ENCODE peak calls at places on chromosomes 1 and 21, in ten cellular contexts. W is psoas muscle; E is CD4-positive, alpha-beta memory T cell; Q is endothelial cell of umbilical vein; D is aorta; C is K562; T is choroid plexus epithelial cell; M is adrenal gland; G is right cardiac atrium; J is dorsolateral prefrontal cortex. O is an unnamed sample.

GRCh38 chr1:33122483-33123170 is 41.7 kb downstream of the AZIN2 start:
- DNase-seq in J (no peak), D (no peak), E (no peak), W (no peak), T (no peak), M (no peak), Q (no peak), C (no peak), G (no peak), O (no peak)

GRCh38 chr1:22500058-22500457 is 48.4 kb downstream of the ZBTB40 start:
- DNase-seq in Q (no peak), G (no peak), T (peak), M (no peak), J (no peak), E (no peak), W (no peak), D (no peak), C (no peak), O (no peak)

GRCh38 chr1:219959540-219960208 is 31.3 kb upstream of the SLC30A10 start:
- DNase-seq in C (no peak), J (no peak), T (no peak), Q (no peak), M (no peak), E (no peak), G (no peak), D (no peak), W (no peak), O (peak)

GRCh38 chr1:213571843-213572242 is 415.9 kb upstream of the PROX1 start:
- DNase-seq in M (no peak), D (no peak), C (no peak), G (no peak), W (no peak), T (no peak), J (no peak), Q (no peak), E (no peak), O (no peak)

GRCh38 chr1:21293537-21294265 is 3.4 kb upstream of the ECE1 start:
- DNase-seq in T (no peak), J (no peak), M (no peak), D (no peak), C (no peak), W (no peak), G (no peak), E (peak), Q (no peak), O (no peak)

GRCh38 chr21:42002421-42002958 is 7.7 kb downstream of the ZBTB21 start:
- DNase-seq in E (peak), M (peak), T (peak), Q (no peak), G (no peak), D (no peak), C (no peak), J (no peak), W (no peak), O (no peak)

GRCh38 chr1:109791495-109792040 is 27.8 kb upstream of the EPS8L3 start:
- DNase-seq in J (no peak), W (peak), E (no peak), Q (no peak), D (peak), C (no peak), M (peak), G (no peak), T (no peak), O (no peak)

GRCh38 chr1:8394456-8395321 is 76.8 kb downstream of the SLC45A1 start:
- DNase-seq in C (no peak), M (no peak), E (no peak), D (no peak), J (no peak), W (no peak), G (no peak), Q (peak), T (peak), O (no peak)

GRCh38 chr1:201183209-201183608 is 7.4 kb upstream of the IGFN1 start:
- DNase-seq in E (no peak), T (no peak), J (no peak), D (no peak), W (no peak), C (no peak), G (no peak), Q (no peak), M (no peak), O (no peak)

GRCh38 chr1:2137257-2138121 is 57.1 kb downstream of the FAAP20 start:
- DNase-seq in E (no peak), M (no peak), T (no peak), J (no peak), C (no peak), D (peak), G (no peak), W (no peak), Q (no peak), O (no peak)

GRCh38 chr1:98546319-98546718 is 115.2 kb upstream of the SNX7 start:
- DNase-seq in D (no peak), Q (no peak), T (no peak), E (no peak), G (no peak), M (no peak), C (no peak), W (no peak), J (no peak), O (no peak)

GRCh38 chr1:174703309-174703708 is 255.5 kb downstream of the GPR52 start:
- DNase-seq in C (no peak), Q (no peak), M (no peak), J (no peak), T (no peak), E (no peak), D (no peak), W (no peak), G (no peak), O (no peak)

GRCh38 chr21:45983981-45984551 is 2.5 kb downstream of the COL6A1 start:
- DNase-seq in Q (no peak), G (peak), C (no peak), D (peak), M (no peak), T (no peak), W (peak), J (peak), E (no peak), O (no peak)

GRCh38 chr1:95226781-95227660 is 7.0 kb upstream of the RWDD3 start:
- DNase-seq in T (no peak), Q (no peak), W (no peak), C (no peak), M (no peak), J (no peak), E (no peak), D (no peak), G (no peak), O (no peak)

GRCh38 chr1:91948097-91948496 is 1.1 kb upstream of the BRDT start:
- DNase-seq in E (no peak), M (no peak), J (no peak), T (no peak), G (no peak), Q (no peak), W (no peak), D (no peak), C (no peak), O (no peak)

GRCh38 chr1:233998926-233999325 is 94.5 kb downstream of the SLC35F3 start:
- DNase-seq in J (no peak), M (no peak), D (no peak), E (no peak), W (no peak), C (no peak), Q (no peak), G (no peak), T (no peak), O (peak)

GRCh38 chr1:94209425-94209824 is 28.0 kb downstream of the ARHGAP29 start:
- DNase-seq in Q (no peak), J (no peak), M (no peak), W (no peak), D (no peak), E (no peak), C (no peak), G (no peak), T (peak), O (no peak)

GRCh38 chr1:231383159-231383855 is 38.8 kb downstream of the EGLN1 start:
- DNase-seq in G (no peak), C (no peak), J (no peak), D (no peak), E (no peak), M (no peak), T (no peak), W (peak), Q (no peak), O (no peak)

GRCh38 chr1:36387141-36387949 is 1.6 kb upstream of the STK40 start:
- DNase-seq in Q (no peak), G (peak), C (no peak), D (peak), J (no peak), M (no peak), E (no peak), W (no peak), T (peak), O (peak)

GRCh38 chr1:65255088-65256050 is 54.0 kb upstream of the DNAJC6 start:
- DNase-seq in G (no peak), W (no peak), T (peak), D (no peak), M (no peak), E (no peak), J (peak), C (peak), Q (peak), O (no peak)

GRCh38 chr1:25757846-25758185 is 42.2 kb upstream of the SELENON start:
- DNase-seq in J (no peak), T (no peak), C (no peak), G (no peak), W (no peak), E (no peak), D (no peak), M (no peak), Q (no peak), O (no peak)

GRCh38 chr1:203702130-203702577 is 62.8 kb upstream of the LAX1 start:
- DNase-seq in T (peak), M (peak), W (peak), C (peak), G (peak), Q (peak), E (peak), J (peak), D (no peak), O (peak)

GRCh38 chr1:21254335-21254951 is 35.8 kb downstream of the ECE1 start:
- DNase-seq in Q (peak), W (peak), C (no peak), M (peak), J (peak), T (peak), G (peak), D (peak), E (no peak), O (peak)

GRCh38 chr1:56362994-56363770 is 216.2 kb downstream of the PLPP3 start:
- DNase-seq in E (no peak), D (no peak), J (no peak), C (no peak), W (no peak), Q (peak), T (no peak), G (no peak), M (no peak), O (no peak)

GRCh38 chr1:35939484-35939883 is 8.6 kb downstream of the AGO3 start:
- DNase-seq in M (no peak), G (no peak), T (no peak), E (no peak), J (no peak), C (no peak), D (no peak), Q (no peak), W (no peak), O (no peak)

GRCh38 chr1:8170059-8170835 is 144.1 kb upstream of the ERRFI1 start:
- DNase-seq in E (no peak), J (peak), D (peak), W (peak), Q (no peak), M (no peak), G (no peak), C (no peak), T (no peak), O (no peak)

GRCh38 chr1:117616356-117616755 is 10.5 kb downstream of the TENT5C start:
- DNase-seq in T (no peak), M (no peak), G (no peak), W (no peak), D (no peak), J (no peak), E (no peak), C (no peak), Q (no peak), O (no peak)

GRCh38 chr1:4978660-4979390 is 324.4 kb downstream of the AJAP1 start:
- DNase-seq in G (no peak), Q (no peak), M (peak), W (no peak), C (no peak), E (no peak), J (no peak), T (no peak), D (peak), O (no peak)

GRCh38 chr1:36155560-36156328 is at the start of gene MAP7D1:
- DNase-seq in W (peak), D (peak), E (peak), T (peak), M (peak), G (peak), Q (peak), C (peak), J (peak), O (peak)

GRCh38 chr1:216576246-216576645 is 147.0 kb downstream of the ESRRG start:
- DNase-seq in G (no peak), E (no peak), C (no peak), M (no peak), W (no peak), J (no peak), Q (no peak), D (no peak), T (no peak), O (peak)

GRCh38 chr1:95233737-95234493 is at the start of gene RWDD3:
- DNase-seq in Q (peak), J (peak), M (peak), W (peak), C (peak), T (peak), D (peak), E (peak), G (peak), O (peak)

GRCh38 chr1:182217071-182217470 is 155.6 kb upstream of the ZNF648 start:
- DNase-seq in E (no peak), M (no peak), W (no peak), C (no peak), Q (no peak), G (no peak), T (no peak), D (no peak), J (no peak), O (no peak)

GRCh38 chr1:19203440-19203839 is 6.6 kb downstream of the UBR4 start:
- DNase-seq in D (no peak), C (no peak), M (peak), G (no peak), E (no peak), W (no peak), T (peak), Q (peak), J (no peak), O (no peak)

GRCh38 chr21:37757631-37758376 is 158.5 kb downstream of the KCNJ6 start:
- DNase-seq in W (no peak), C (no peak), E (no peak), M (no peak), Q (no peak), T (no peak), G (no peak), J (no peak), D (no peak), O (no peak)

GRCh38 chr1:154208677-154209390 is 2.7 kb upstream of the CFAP141 start:
- DNase-seq in T (no peak), M (peak), E (no peak), G (no peak), D (peak), J (no peak), C (no peak), W (no peak), Q (no peak), O (no peak)

GRCh38 chr1:102529446-102529845 is 532.7 kb upstream of the OLFM3 start:
- DNase-seq in M (no peak), W (no peak), E (no peak), Q (no peak), D (no peak), T (no peak), G (no peak), C (no peak), J (no peak), O (no peak)

GRCh38 chr1:59015708-59016107 is 231.9 kb upstream of the JUN start:
- DNase-seq in W (no peak), E (no peak), C (no peak), M (no peak), D (no peak), T (peak), J (no peak), Q (peak), G (peak), O (no peak)

GRCh38 chr1:30809514-30810263 is 52.1 kb upstream of the LAPTM5 start:
- DNase-seq in M (no peak), W (no peak), D (no peak), T (peak), E (no peak), Q (peak), C (peak), G (no peak), J (no peak), O (peak)

DNA sequence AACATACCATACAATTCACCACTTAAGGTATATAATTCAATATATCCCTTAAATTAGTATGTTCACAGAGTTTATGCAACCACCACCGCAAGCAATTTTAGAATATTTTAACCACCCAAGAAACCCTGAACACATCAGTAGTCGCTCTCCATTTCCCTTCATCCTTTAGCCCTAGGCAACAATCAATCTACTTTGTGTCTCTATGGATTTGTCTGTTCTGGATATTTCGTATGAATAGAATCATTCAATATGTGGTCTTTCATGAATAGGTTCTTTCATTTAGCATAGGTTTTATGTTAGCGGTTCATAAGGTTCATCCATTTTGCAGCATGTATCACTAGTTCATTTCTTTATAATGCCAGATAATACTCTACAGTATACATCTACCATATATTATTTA is 4.2 kb upstream of the DPT start:
- DNase-seq in W (no peak), G (no peak), E (no peak), M (no peak), J (no peak), Q (no peak), D (no peak), T (no peak), C (no peak), O (no peak)
- H3K4me3 ChIP-seq in W (no peak), G (no peak), E (no peak), M (no peak), J (no peak), Q (no peak), D (no peak), T (no peak), C (no peak), O (no peak)

GRCh38 chr1:45892068-45892785 is 88.8 kb downstream of the MAST2 start:
- DNase-seq in C (no peak), E (no peak), G (no peak), M (peak), W (no peak), J (no peak), D (no peak), Q (peak), T (peak), O (no peak)
- H3K4me3 ChIP-seq in C (no peak), E (no peak), G (no peak), M (no peak), W (peak), J (no peak), D (no peak), Q (no peak), T (no peak), O (no peak)

DNA sequence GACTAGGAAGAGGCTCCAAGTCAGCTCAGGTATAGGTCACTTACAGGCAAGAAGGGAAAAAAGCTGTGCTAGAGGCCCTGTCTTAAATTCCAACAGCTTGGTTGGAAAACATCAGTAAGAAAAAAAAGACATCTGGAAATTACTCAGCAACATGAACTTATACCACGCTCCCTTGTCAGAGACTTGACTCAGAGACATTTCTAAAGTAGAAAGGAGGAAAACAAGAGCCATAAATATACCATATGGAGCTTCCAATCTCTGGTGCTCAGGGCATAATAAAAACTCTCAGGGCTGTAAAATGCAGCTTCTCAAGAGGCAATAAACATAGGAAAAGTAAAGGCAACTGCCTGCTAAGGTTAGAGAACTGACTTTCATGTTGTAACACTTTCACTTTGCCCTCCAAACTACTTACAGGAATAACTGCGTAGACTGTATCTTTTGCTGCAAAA is 14.7 kb downstream of the ATPAF1 start:
- DNase-seq in M (no peak), G (no peak), D (no peak), J (no peak), Q (no peak), C (no peak), T (peak), E (no peak), W (no peak), O (no peak)
- H3K4me3 ChIP-seq in M (no peak), G (no peak), D (no peak), J (no peak), Q (no peak), C (no peak), T (no peak), E (no peak), W (no peak), O (no peak)

GRCh38 chr1:205454903-205455335 is 926 bp downstream of the BLACAT1 start:
- DNase-seq in D (no peak), C (no peak), J (no peak), W (no peak), M (no peak), T (no peak), E (no peak), Q (no peak), G (no peak), O (no peak)

GRCh38 chr1:205453466-205453865 is 2.4 kb downstream of the BLACAT1 start:
- DNase-seq in E (no peak), Q (no peak), J (no peak), W (no peak), C (no peak), G (no peak), D (no peak), M (no peak), T (no peak), O (no peak)

GRCh38 chr1:205456383-205456867 is 580 bp upstream of the BLACAT1 start:
- DNase-seq in C (no peak), J (no peak), D (no peak), G (no peak), T (no peak), Q (no peak), W (no peak), M (no peak), E (no peak), O (no peak)

GRCh38 chr1:205456868-205457724 is 1.3 kb upstream of the BLACAT1 start:
- DNase-seq in T (no peak), E (no peak), D (no peak), G (no peak), C (peak), J (peak), W (no peak), M (no peak), Q (no peak), O (peak)

DNA sequence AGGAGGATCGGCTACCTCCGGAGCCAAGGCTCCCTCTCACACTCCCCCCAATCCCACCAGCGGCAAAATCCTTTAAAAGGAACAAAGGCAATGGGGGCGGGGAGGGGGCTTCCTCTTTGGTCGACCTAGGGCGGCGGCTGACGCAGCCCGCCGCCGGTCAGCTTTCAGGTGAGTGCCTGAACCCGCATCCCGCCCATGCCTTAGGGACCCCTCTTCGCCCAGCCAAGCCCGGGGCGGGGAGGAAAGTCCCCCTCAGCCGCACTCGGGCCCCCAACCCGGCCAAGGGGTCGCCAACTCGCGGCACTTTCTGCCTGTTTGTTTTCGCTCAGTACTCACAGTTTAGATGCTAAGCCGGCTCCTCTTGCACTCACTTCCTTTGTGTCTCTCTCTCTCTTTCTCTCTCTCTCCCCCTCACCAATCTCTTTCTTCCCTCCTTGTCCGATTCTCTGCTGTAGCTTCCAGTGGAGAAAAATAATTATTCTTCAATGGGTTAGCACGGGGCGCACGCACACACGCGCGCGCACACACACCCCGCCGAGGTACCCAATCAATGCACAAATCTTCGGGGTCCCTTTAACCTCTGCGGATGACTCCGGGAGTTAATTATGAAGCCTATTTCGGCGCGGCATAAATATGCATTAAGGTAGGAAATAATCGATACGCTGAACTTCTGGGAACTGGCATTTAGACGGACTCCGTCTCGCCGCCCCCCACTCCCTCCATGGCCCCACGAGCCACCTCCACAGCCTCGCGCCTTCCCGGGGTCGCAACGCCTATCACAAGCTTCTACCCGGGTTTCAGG is at the start of gene BLACAT1:
- DNase-seq in E (peak), T (no peak), J (no peak), Q (no peak), D (no peak), C (no peak), G (no peak), M (no peak), W (no peak), O (no peak)
- H3K4me3 ChIP-seq in E (no peak), T (no peak), J (peak), Q (no peak), D (no peak), C (no peak), G (peak), M (no peak), W (peak), O (peak)